ENCODE peak calls at places on chromosomes 6 and 20, in five cellular contexts. One of them, this sample, is unnamed.

GRCh38 chr6:20712011-20712410 is 177.8 kb downstream of the CDKAL1 start:
- DNase-seq in fibroblast of the aortic adventitia: no peak
- DNase-seq in esophagus muscularis mucosa: no peak
- DNase-seq in Calu3: no peak
- DNase-seq in cardiac muscle cell: peak
- DNase-seq in this sample: no peak

GRCh38 chr20:13426870-13427269 is 205.8 kb downstream of the ISM1 start:
- DNase-seq in fibroblast of the aortic adventitia: no peak
- DNase-seq in esophagus muscularis mucosa: no peak
- DNase-seq in Calu3: no peak
- DNase-seq in cardiac muscle cell: no peak
- DNase-seq in this sample: no peak

GRCh38 chr6:11113038-11113437 is 1.5 kb upstream of the ERVFRD-1 start:
- DNase-seq in fibroblast of the aortic adventitia: peak
- DNase-seq in esophagus muscularis mucosa: no peak
- DNase-seq in Calu3: no peak
- DNase-seq in cardiac muscle cell: peak
- DNase-seq in this sample: no peak

GRCh38 chr20:3927486-3928291 is 38.5 kb downstream of the PANK2 start:
- DNase-seq in fibroblast of the aortic adventitia: peak
- DNase-seq in esophagus muscularis mucosa: no peak
- DNase-seq in Calu3: no peak
- DNase-seq in cardiac muscle cell: peak
- DNase-seq in this sample: peak

GRCh38 chr20:9507544-9508239 is 6.7 kb upstream of the LAMP5 start:
- DNase-seq in fibroblast of the aortic adventitia: no peak
- DNase-seq in esophagus muscularis mucosa: no peak
- DNase-seq in Calu3: no peak
- DNase-seq in cardiac muscle cell: no peak
- DNase-seq in this sample: no peak

GRCh38 chr6:73669005-73669404 is 15.2 kb upstream of the SLC17A5 start:
- DNase-seq in fibroblast of the aortic adventitia: no peak
- DNase-seq in esophagus muscularis mucosa: no peak
- DNase-seq in Calu3: no peak
- DNase-seq in cardiac muscle cell: no peak
- DNase-seq in this sample: no peak

GRCh38 chr6:158143700-158144099 is 24.4 kb downstream of the SERAC1 start:
- DNase-seq in fibroblast of the aortic adventitia: peak
- DNase-seq in esophagus muscularis mucosa: no peak
- DNase-seq in Calu3: peak
- DNase-seq in cardiac muscle cell: peak
- DNase-seq in this sample: no peak

GRCh38 chr6:169827372-169827771 is 76.0 kb downstream of the ERMARD start:
- DNase-seq in fibroblast of the aortic adventitia: no peak
- DNase-seq in esophagus muscularis mucosa: peak
- DNase-seq in Calu3: no peak
- DNase-seq in cardiac muscle cell: no peak
- DNase-seq in this sample: no peak

GRCh38 chr6:110221738-110222137 is 41.5 kb downstream of the CDC40 start:
- DNase-seq in fibroblast of the aortic adventitia: peak
- DNase-seq in esophagus muscularis mucosa: no peak
- DNase-seq in Calu3: no peak
- DNase-seq in cardiac muscle cell: peak
- DNase-seq in this sample: no peak

GRCh38 chr20:4937422-4938319 is 63.6 kb downstream of the SLC23A2 start:
- DNase-seq in fibroblast of the aortic adventitia: peak
- DNase-seq in esophagus muscularis mucosa: no peak
- DNase-seq in Calu3: no peak
- DNase-seq in cardiac muscle cell: no peak
- DNase-seq in this sample: no peak

GRCh38 chr20:50144362-50144761 is 9.2 kb downstream of the PEDS1 start:
- DNase-seq in fibroblast of the aortic adventitia: peak
- DNase-seq in esophagus muscularis mucosa: no peak
- DNase-seq in Calu3: peak
- DNase-seq in cardiac muscle cell: peak
- DNase-seq in this sample: peak

GRCh38 chr6:73031094-73031782 is 194.1 kb downstream of the KHDC1L start:
- DNase-seq in fibroblast of the aortic adventitia: no peak
- DNase-seq in esophagus muscularis mucosa: no peak
- DNase-seq in Calu3: no peak
- DNase-seq in cardiac muscle cell: no peak
- DNase-seq in this sample: no peak

GRCh38 chr6:44701637-44702101 is 314.2 kb downstream of the CDC5L start:
- DNase-seq in fibroblast of the aortic adventitia: no peak
- DNase-seq in esophagus muscularis mucosa: peak
- DNase-seq in Calu3: no peak
- DNase-seq in cardiac muscle cell: peak
- DNase-seq in this sample: no peak

GRCh38 chr20:57566399-57566798 is 5.5 kb downstream of the PCK1 start:
- DNase-seq in fibroblast of the aortic adventitia: no peak
- DNase-seq in esophagus muscularis mucosa: no peak
- DNase-seq in Calu3: no peak
- DNase-seq in cardiac muscle cell: no peak
- DNase-seq in this sample: no peak

GRCh38 chr6:32216292-32216691 is 7.6 kb downstream of the NOTCH4 start:
- DNase-seq in fibroblast of the aortic adventitia: no peak
- DNase-seq in esophagus muscularis mucosa: no peak
- DNase-seq in Calu3: no peak
- DNase-seq in cardiac muscle cell: no peak
- DNase-seq in this sample: no peak

GRCh38 chr20:5402903-5403531 is 86.3 kb upstream of the PROKR2 start:
- DNase-seq in fibroblast of the aortic adventitia: peak
- DNase-seq in esophagus muscularis mucosa: peak
- DNase-seq in Calu3: peak
- DNase-seq in cardiac muscle cell: peak
- DNase-seq in this sample: no peak

GRCh38 chr6:11429577-11429976 is 108.0 kb upstream of the TMEM170B start:
- DNase-seq in fibroblast of the aortic adventitia: no peak
- DNase-seq in esophagus muscularis mucosa: peak
- DNase-seq in Calu3: no peak
- DNase-seq in cardiac muscle cell: no peak
- DNase-seq in this sample: no peak

GRCh38 chr20:39588148-39588757 is 626.1 kb downstream of the DHX35 start:
- DNase-seq in fibroblast of the aortic adventitia: no peak
- DNase-seq in esophagus muscularis mucosa: no peak
- DNase-seq in Calu3: no peak
- DNase-seq in cardiac muscle cell: no peak
- DNase-seq in this sample: no peak

GRCh38 chr20:15865553-15865952 is 707.7 kb downstream of the KIF16B start:
- DNase-seq in fibroblast of the aortic adventitia: no peak
- DNase-seq in esophagus muscularis mucosa: no peak
- DNase-seq in Calu3: no peak
- DNase-seq in cardiac muscle cell: no peak
- DNase-seq in this sample: no peak
- TF ChIP-seq CTCF in fibroblast of the aortic adventitia: no peak
- TF ChIP-seq CTCF in esophagus muscularis mucosa: no peak
- TF ChIP-seq CTCF in Calu3: no peak
- TF ChIP-seq CTCF in cardiac muscle cell: no peak
- TF ChIP-seq CTCF in this sample: no peak

GRCh38 chr20:45308078-45308778 is at the start of gene MATN4:
- DNase-seq in fibroblast of the aortic adventitia: no peak
- DNase-seq in esophagus muscularis mucosa: no peak
- DNase-seq in Calu3: peak
- DNase-seq in cardiac muscle cell: no peak
- DNase-seq in this sample: no peak
- TF ChIP-seq CTCF in fibroblast of the aortic adventitia: no peak
- TF ChIP-seq CTCF in esophagus muscularis mucosa: no peak
- TF ChIP-seq CTCF in Calu3: no peak
- TF ChIP-seq CTCF in cardiac muscle cell: no peak
- TF ChIP-seq CTCF in this sample: no peak

GRCh38 chr20:63857751-63858392 is 3.4 kb upstream of the ABHD16B start:
- DNase-seq in fibroblast of the aortic adventitia: no peak
- DNase-seq in esophagus muscularis mucosa: no peak
- DNase-seq in Calu3: no peak
- DNase-seq in cardiac muscle cell: peak
- DNase-seq in this sample: no peak

GRCh38 chr20:63859166-63859699 is 2.1 kb upstream of the ABHD16B start:
- DNase-seq in fibroblast of the aortic adventitia: no peak
- DNase-seq in esophagus muscularis mucosa: no peak
- DNase-seq in Calu3: no peak
- DNase-seq in cardiac muscle cell: no peak
- DNase-seq in this sample: no peak

GRCh38 chr20:63856111-63856511 is 5.2 kb upstream of the ABHD16B start:
- DNase-seq in fibroblast of the aortic adventitia: no peak
- DNase-seq in esophagus muscularis mucosa: no peak
- DNase-seq in Calu3: no peak
- DNase-seq in cardiac muscle cell: no peak
- DNase-seq in this sample: no peak

GRCh38 chr20:63860325-63861051 is 810 bp upstream of the ABHD16B start:
- DNase-seq in fibroblast of the aortic adventitia: no peak
- DNase-seq in esophagus muscularis mucosa: no peak
- DNase-seq in Calu3: no peak
- DNase-seq in cardiac muscle cell: no peak
- DNase-seq in this sample: peak

GRCh38 chr20:63858393-63859165 is 2.7 kb upstream of the ABHD16B start:
- DNase-seq in fibroblast of the aortic adventitia: no peak
- DNase-seq in esophagus muscularis mucosa: no peak
- DNase-seq in Calu3: no peak
- DNase-seq in cardiac muscle cell: peak
- DNase-seq in this sample: no peak
- TF ChIP-seq CTCF in fibroblast of the aortic adventitia: peak
- TF ChIP-seq CTCF in esophagus muscularis mucosa: peak
- TF ChIP-seq CTCF in Calu3: no peak
- TF ChIP-seq CTCF in cardiac muscle cell: peak
- TF ChIP-seq CTCF in this sample: no peak

GRCh38 chr6:124793406-124793805 is 168.8 kb upstream of the RNF217 start:
- DNase-seq in fibroblast of the aortic adventitia: no peak
- DNase-seq in esophagus muscularis mucosa: no peak
- DNase-seq in Calu3: no peak
- DNase-seq in cardiac muscle cell: no peak
- DNase-seq in this sample: no peak

GRCh38 chr6:124800222-124800621 is 162.0 kb upstream of the RNF217 start:
- DNase-seq in fibroblast of the aortic adventitia: no peak
- DNase-seq in esophagus muscularis mucosa: no peak
- DNase-seq in Calu3: no peak
- DNase-seq in cardiac muscle cell: no peak
- DNase-seq in this sample: no peak

GRCh38 chr6:124795879-124796838 is 166.1 kb upstream of the RNF217 start:
- DNase-seq in fibroblast of the aortic adventitia: no peak
- DNase-seq in esophagus muscularis mucosa: no peak
- DNase-seq in Calu3: peak
- DNase-seq in cardiac muscle cell: peak
- DNase-seq in this sample: no peak

GRCh38 chr6:124799638-124800037 is 162.6 kb upstream of the RNF217 start:
- DNase-seq in fibroblast of the aortic adventitia: no peak
- DNase-seq in esophagus muscularis mucosa: no peak
- DNase-seq in Calu3: no peak
- DNase-seq in cardiac muscle cell: no peak
- DNase-seq in this sample: no peak

GRCh38 chr6:124798942-124799496 is 163.2 kb upstream of the RNF217 start:
- DNase-seq in fibroblast of the aortic adventitia: no peak
- DNase-seq in esophagus muscularis mucosa: no peak
- DNase-seq in Calu3: no peak
- DNase-seq in cardiac muscle cell: no peak
- DNase-seq in this sample: no peak
- TF ChIP-seq CTCF in fibroblast of the aortic adventitia: no peak
- TF ChIP-seq CTCF in esophagus muscularis mucosa: no peak
- TF ChIP-seq CTCF in Calu3: no peak
- TF ChIP-seq CTCF in cardiac muscle cell: no peak
- TF ChIP-seq CTCF in this sample: no peak

This sample was measured in CD14-positive monocyte.